ENCODE peak calls at places on chromosomes 4 and X, in six cellular contexts. G, V, Z, S, F and Y are unnamed samples.

GRCh38 chrX:125203737-125204578 is 115.7 kb upstream of the TEX13C start:
- DNase-seq in F (no peak), Z (peak), V (peak), G (peak), S (no peak), Y (no peak)

GRCh38 chrX:35919536-35920309 is at the start of gene CFAP47:
- DNase-seq in V (no peak), Z (peak), F (no peak), S (no peak), G (peak), Y (no peak)

GRCh38 chr4:140099993-140100392 is 54.0 kb downstream of the MAML3 start:
- DNase-seq in Z (peak), G (no peak), F (no peak), S (no peak), V (no peak), Y (no peak)

GRCh38 chr4:172083236-172083635 is 270.0 kb downstream of the GALNTL6 start:
- DNase-seq in F (no peak), Z (no peak), V (no peak), S (no peak), G (no peak), Y (no peak)

GRCh38 chrX:70527610-70528009 is 83.0 kb downstream of the DLG3 start:
- DNase-seq in S (no peak), G (peak), V (no peak), Z (no peak), F (no peak), Y (no peak)

GRCh38 chr4:130359537-130359936 is 1263.6 kb downstream of the C4orf33 start:
- DNase-seq in S (no peak), Z (no peak), V (no peak), G (no peak), F (no peak), Y (no peak)

GRCh38 chr4:138251904-138252303 is 9.8 kb upstream of the SLC7A11 start:
- DNase-seq in V (no peak), S (no peak), F (no peak), Z (no peak), G (no peak), Y (no peak)

GRCh38 chr4:5728451-5728850 is 17.4 kb downstream of the EVC start:
- DNase-seq in G (no peak), V (no peak), F (no peak), Z (no peak), S (no peak), Y (no peak)

GRCh38 chr4:48944252-48944651 is 37.7 kb upstream of the OCIAD2 start:
- DNase-seq in V (no peak), G (no peak), S (no peak), F (no peak), Z (no peak), Y (no peak)

GRCh38 chrX:68720851-68721250 is 73.4 kb downstream of the STARD8 start:
- DNase-seq in F (no peak), V (no peak), Z (no peak), G (no peak), S (no peak), Y (no peak)

GRCh38 chr4:163448541-163449203 is 24.9 kb downstream of the TKTL2 start:
- DNase-seq in Z (no peak), S (no peak), F (no peak), V (no peak), G (no peak), Y (no peak)

GRCh38 chr4:184046148-184046547 is 141.0 kb downstream of the STOX2 start:
- DNase-seq in F (no peak), Z (no peak), V (no peak), G (no peak), S (no peak), Y (no peak)

GRCh38 chrX:68462653-68463052 is 29.4 kb upstream of the OPHN1 start:
- DNase-seq in V (no peak), F (no peak), S (no peak), Z (no peak), G (peak), Y (no peak)

GRCh38 chr4:82721819-82722423 is 76.7 kb downstream of the SCD5 start:
- DNase-seq in Z (peak), V (peak), S (no peak), F (no peak), G (peak), Y (peak)

GRCh38 chr4:155569960-155570515 is 96.6 kb upstream of the GUCY1A1 start:
- DNase-seq in G (no peak), S (no peak), Z (no peak), V (no peak), F (no peak), Y (no peak)

GRCh38 chrX:12548746-12549145 is 242.5 kb upstream of the PRPS2 start:
- DNase-seq in V (peak), Z (no peak), G (peak), S (no peak), F (no peak), Y (no peak)

GRCh38 chr4:53705151-53705764 is 114.0 kb upstream of the LNX1 start:
- DNase-seq in Z (no peak), S (no peak), V (no peak), G (peak), F (no peak), Y (no peak)